ENCODE peak calls at places on chromosome 20, in six cellular contexts. S, W, Y, V, Z and K are unnamed samples.

GRCh38 chr20:6504179-6504578 is 263.3 kb upstream of the BMP2 start:
- DNase-seq in S (no peak), W (no peak), Y (no peak), V (no peak), Z (no peak), K (no peak)

GRCh38 chr20:43942661-43943285 is 28.1 kb downstream of the TOX2 start:
- DNase-seq in S (peak; percentile 81), W (peak; percentile 80), Y (peak; percentile 89), V (no peak), Z (no peak), K (peak; percentile 81)

GRCh38 chr20:59232618-59233017 is 67.8 kb upstream of the EDN3 start:
- DNase-seq in S (no peak), W (no peak), Y (no peak), V (no peak), Z (no peak), K (no peak)

GRCh38 chr20:11894072-11894471 is 23.6 kb upstream of the BTBD3 start:
- DNase-seq in S (no peak), W (no peak), Y (no peak), V (no peak), Z (no peak), K (no peak)

GRCh38 chr20:49318430-49319203 is 40.8 kb upstream of the ZNFX1 start:
- DNase-seq in S (no peak), W (no peak), Y (no peak), V (no peak), Z (no peak), K (no peak)

GRCh38 chr20:17620371-17621228 is 50.7 kb downstream of the DSTN start:
- DNase-seq in S (no peak), W (no peak), Y (no peak), V (no peak), Z (peak; percentile 23), K (no peak)

GRCh38 chr20:64049060-64049886 is at the start of gene SOX18:
- DNase-seq in S (no peak), W (no peak), Y (peak; percentile 39), V (no peak), Z (no peak), K (peak; percentile 45)

GRCh38 chr20:47150403-47151152 is 205.9 kb downstream of the ZMYND8 start:
- DNase-seq in S (peak; percentile 83), W (peak; percentile 99), Y (peak; percentile 87), V (no peak), Z (peak; percentile 55), K (peak; percentile 77)

GRCh38 chr20:50233325-50234212 is 42.9 kb downstream of the CEBPB start:
- DNase-seq in S (no peak), W (no peak), Y (no peak), V (no peak), Z (no peak), K (no peak)

GRCh38 chr20:1718604-1719384 is 61.2 kb upstream of the SIRPG start:
- DNase-seq in S (no peak), W (peak; percentile 19), Y (peak; percentile 14), V (no peak), Z (no peak), K (no peak)

GRCh38 chr20:23782366-23782983 is 31.7 kb upstream of the CST1 start:
- DNase-seq in S (peak; percentile 3), W (peak; percentile 6), Y (peak; percentile 64), V (no peak), Z (no peak), K (peak; percentile 33)

GRCh38 chr20:63328716-63329275 is 32.4 kb downstream of the CHRNA4 start:
- DNase-seq in S (no peak), W (no peak), Y (no peak), V (no peak), Z (no peak), K (no peak)

GRCh38 chr20:49636447-49636846 is 68.5 kb upstream of the PTGIS start:
- DNase-seq in S (no peak), W (no peak), Y (no peak), V (no peak), Z (peak; percentile 66), K (no peak)